ENCODE peak calls at places on chromosomes 5 and 9, in five cellular contexts. P is cardiac muscle cell, I is neural progenitor cell, A is right cardiac atrium, Z is iPS DF 6.9. E is an unnamed sample. For H3K4me1, the result is how much of the 10 kb centered on the place peaks cover.

GRCh38 chr9:13020706-13021105 is 245.9 kb downstream of the LURAP1L start:
- DNase-seq in A (no peak), P (no peak), I (no peak), Z (no peak), E (no peak)

GRCh38 chr9:444528-444927 is 229.9 kb downstream of the DOCK8 start:
- DNase-seq in Z (peak), A (no peak), I (peak), P (no peak), E (peak)

GRCh38 chr9:106983346-106983745 is 120.4 kb downstream of the ZNF462 start:
- DNase-seq in P (no peak), Z (no peak), A (no peak), I (no peak), E (no peak)

GRCh38 chr5:20286512-20286911 is 298.5 kb upstream of the CDH18 start:
- DNase-seq in P (no peak), A (no peak), I (no peak), Z (no peak), E (no peak)

GRCh38 chr5:139652788-139653241 is 4.7 kb downstream of the CXXC5 start:
- DNase-seq in I (no peak), A (no peak), P (no peak), Z (no peak), E (no peak)

GRCh38 chr5:7878381-7878873 is 9.5 kb downstream of the MTRR start:
- DNase-seq in P (no peak), I (no peak), A (no peak), Z (no peak), E (no peak)

GRCh38 chr5:68730220-68731010 is 363.4 kb upstream of the SLC30A5 start:
- DNase-seq in P (peak), I (no peak), A (peak), Z (no peak), E (no peak)

GRCh38 chr5:146944764-146945710 is 66.5 kb upstream of the PPP2R2B start:
- DNase-seq in P (no peak), A (no peak), I (no peak), Z (no peak), E (no peak)

GRCh38 chr9:21558079-21558478 is 76.0 kb upstream of the IFNE start:
- DNase-seq in P (no peak), I (no peak), A (no peak), Z (no peak), E (no peak)

GRCh38 chr9:108551030-108551964 is 304.5 kb downstream of the ACTL7B start:
- DNase-seq in I (peak), A (no peak), P (no peak), Z (no peak), E (no peak)

GRCh38 chr5:132059043-132059695 is 1.3 kb upstream of the IL3 start:
- DNase-seq in P (no peak), I (no peak), Z (no peak), A (peak), E (no peak)

GRCh38 chr5:73126381-73126780 is 6.0 kb downstream of the TMEM171 start:
- DNase-seq in P (no peak), I (no peak), A (no peak), Z (no peak), E (no peak)

GRCh38 chr5:67581203-67581602 is 384.6 kb upstream of the CD180 start:
- DNase-seq in I (no peak), Z (no peak), P (no peak), A (no peak), E (no peak)

GRCh38 chr5:140875085-140876065 is at the start of gene PCDHA12:
- DNase-seq in P (peak), Z (no peak), A (no peak), I (peak), E (peak)

GRCh38 chr5:93621340-93621872 is 38.4 kb downstream of the NR2F1 start:
- DNase-seq in I (peak), P (no peak), Z (no peak), A (peak), E (peak)

GRCh38 chr5:135709998-135710670 is 124.3 kb upstream of the SLC25A48 start:
- DNase-seq in P (no peak), I (no peak), Z (no peak), A (no peak), E (peak)

GRCh38 chr9:99430301-99430700 is 208.2 kb downstream of the SEC61B start:
- DNase-seq in P (no peak), I (no peak), A (no peak), Z (no peak), E (no peak)

GRCh38 chr5:93519737-93520136 is 61.3 kb downstream of the NR2F1-AS1 start:
- DNase-seq in I (no peak), P (no peak), A (no peak), Z (no peak), E (no peak)

GRCh38 chr9:136228107-136228875 is 17.3 kb downstream of the QSOX2 start:
- DNase-seq in Z (no peak), P (no peak), I (no peak), A (peak), E (no peak)

GRCh38 chr9:95025213-95026170 is 292.0 kb downstream of the FANCC start:
- DNase-seq in A (peak), P (peak), Z (no peak), I (peak), E (no peak)

GRCh38 chr9:34633851-34634550 is 3.6 kb downstream of the SIGMAR1 start:
- DNase-seq in A (peak), Z (no peak), P (peak), I (peak), E (peak)

GRCh38 chr9:38201844-38202243 is 132.8 kb upstream of the SHB start:
- DNase-seq in A (no peak), P (no peak), I (no peak), Z (no peak), E (no peak)

GRCh38 chr9:20599195-20599594 is 23.1 kb downstream of the MLLT3 start:
- DNase-seq in Z (no peak), P (no peak), I (no peak), A (no peak), E (no peak)

GRCh38 chr5:133198511-133198910 is 146.7 kb downstream of the HSPA4 start:
- DNase-seq in P (no peak), Z (no peak), A (no peak), I (no peak), E (no peak)

GRCh38 chr5:133201310-133201709 is 149.5 kb downstream of the HSPA4 start:
- DNase-seq in A (no peak), Z (no peak), P (no peak), I (no peak), E (no peak)

GRCh38 chr5:133202066-133202665 is 150.4 kb downstream of the HSPA4 start:
- DNase-seq in Z (no peak), I (no peak), P (no peak), A (no peak), E (no peak)

GRCh38 chr5:133199366-133199901 is 147.6 kb downstream of the HSPA4 start:
- DNase-seq in I (no peak), A (no peak), P (no peak), Z (no peak), E (no peak)

GRCh38 chr5:133200256-133200655 is 148.4 kb downstream of the HSPA4 start:
- DNase-seq in A (no peak), P (no peak), Z (no peak), I (no peak), E (no peak)
- H3K4me1 ChIP-seq in A (under half), P (under half), Z (under half), I (under half), E (under half)

GRCh38 chr5:14812166-14812565 is 59.4 kb downstream of the ANKH start:
- DNase-seq in A (no peak), P (no peak), Z (no peak), I (no peak), E (no peak)

GRCh38 chr5:14818931-14819790 is 52.4 kb downstream of the ANKH start:
- DNase-seq in P (no peak), I (no peak), A (no peak), Z (no peak), E (no peak)

GRCh38 chr5:14816999-14817761 is 54.4 kb downstream of the ANKH start:
- DNase-seq in P (no peak), Z (no peak), I (no peak), A (no peak), E (no peak)

GRCh38 chr5:14813747-14814146 is 57.8 kb downstream of the ANKH start:
- DNase-seq in A (no peak), P (no peak), Z (no peak), I (no peak), E (no peak)

DNA sequence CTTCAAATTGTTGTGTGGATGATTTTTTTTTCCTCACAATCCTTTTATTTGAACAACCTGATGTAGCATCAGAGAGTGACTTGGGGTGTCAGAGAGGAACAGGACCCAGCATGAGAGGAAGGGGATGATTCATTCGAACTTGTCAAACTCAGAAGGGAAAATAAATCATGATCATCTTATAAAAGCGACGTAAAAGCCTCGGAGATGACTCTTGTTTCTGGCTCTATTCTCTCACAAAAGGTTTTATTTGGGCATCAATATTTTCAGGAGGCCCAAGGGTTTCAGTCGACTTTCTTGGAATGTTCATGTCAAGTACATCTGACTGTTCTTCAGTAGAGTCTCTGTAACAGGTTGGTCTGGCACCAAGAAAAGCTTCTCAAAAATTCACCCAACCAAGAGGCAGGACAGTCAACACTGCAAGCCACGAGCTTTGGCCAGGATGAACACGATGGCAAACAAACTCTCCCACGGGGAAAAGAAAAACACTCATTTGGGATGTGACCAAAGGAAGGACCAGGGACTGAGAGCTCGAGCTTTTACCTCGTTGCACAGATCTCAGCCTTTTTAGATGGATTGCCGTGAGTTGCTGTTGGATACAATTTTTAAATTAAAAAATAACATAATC is 55.1 kb downstream of the ANKH start:
- DNase-seq in A (no peak), I (no peak), Z (no peak), P (no peak), E (no peak)
- H3K4me3 ChIP-seq in A (no peak), I (no peak), Z (no peak), P (no peak), E (no peak)

GRCh38 chr9:133682961-133683493 is 46.9 kb downstream of the DBH start:
- DNase-seq in P (no peak), Z (no peak), I (no peak), A (peak), E (no peak)
- H3K4me1 ChIP-seq in P (under half), Z (under half), I (under half), A (under half), E (under half)

GRCh38 chr5:35852084-35852734 is 4.5 kb upstream of the IL7R start:
- DNase-seq in P (no peak), A (no peak), I (no peak), Z (no peak), E (no peak)
- H3K4me3 ChIP-seq in P (no peak), A (no peak), I (no peak), Z (no peak), E (peak)

GRCh38 chr5:177474845-177475562 is 1.6 kb upstream of the DBN1 start:
- DNase-seq in A (no peak), Z (no peak), P (no peak), I (no peak), E (no peak)

GRCh38 chr5:177472460-177473441 is 683 bp downstream of the DBN1 start:
- DNase-seq in A (peak), P (peak), Z (no peak), I (peak), E (peak)

GRCh38 chr5:177473461-177473991 is at the start of gene DBN1:
- DNase-seq in Z (no peak), I (peak), A (peak), P (peak), E (peak)

GRCh38 chr5:177475563-177476427 is 2.4 kb upstream of the DBN1 start:
- DNase-seq in P (no peak), I (no peak), A (no peak), Z (no peak), E (no peak)

DNA sequence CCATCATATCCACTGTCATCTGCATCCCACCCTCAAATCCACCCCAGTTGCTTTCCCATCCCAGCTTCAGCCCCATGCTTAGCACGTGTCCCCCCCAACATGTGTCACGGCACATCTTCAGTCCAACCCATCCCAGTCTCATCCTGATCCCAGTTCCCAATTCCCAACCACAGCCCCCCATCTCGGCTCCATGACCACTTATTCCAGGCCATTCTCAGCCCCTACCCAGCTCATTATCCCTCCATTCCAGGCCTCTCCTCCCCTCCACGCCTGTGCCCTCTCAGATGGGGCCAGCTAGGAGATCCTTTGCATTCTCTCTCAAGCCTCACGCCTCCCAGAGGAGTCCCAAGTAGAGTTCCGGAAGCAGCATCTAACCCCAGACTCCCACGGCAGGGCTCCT is 660 bp upstream of the DBN1 start:
- DNase-seq in A (no peak), P (no peak), Z (no peak), I (no peak), E (peak)
- H3K4me1 ChIP-seq in A (under half), P (under half), Z (under half), I (under half), E (under half)

DNA sequence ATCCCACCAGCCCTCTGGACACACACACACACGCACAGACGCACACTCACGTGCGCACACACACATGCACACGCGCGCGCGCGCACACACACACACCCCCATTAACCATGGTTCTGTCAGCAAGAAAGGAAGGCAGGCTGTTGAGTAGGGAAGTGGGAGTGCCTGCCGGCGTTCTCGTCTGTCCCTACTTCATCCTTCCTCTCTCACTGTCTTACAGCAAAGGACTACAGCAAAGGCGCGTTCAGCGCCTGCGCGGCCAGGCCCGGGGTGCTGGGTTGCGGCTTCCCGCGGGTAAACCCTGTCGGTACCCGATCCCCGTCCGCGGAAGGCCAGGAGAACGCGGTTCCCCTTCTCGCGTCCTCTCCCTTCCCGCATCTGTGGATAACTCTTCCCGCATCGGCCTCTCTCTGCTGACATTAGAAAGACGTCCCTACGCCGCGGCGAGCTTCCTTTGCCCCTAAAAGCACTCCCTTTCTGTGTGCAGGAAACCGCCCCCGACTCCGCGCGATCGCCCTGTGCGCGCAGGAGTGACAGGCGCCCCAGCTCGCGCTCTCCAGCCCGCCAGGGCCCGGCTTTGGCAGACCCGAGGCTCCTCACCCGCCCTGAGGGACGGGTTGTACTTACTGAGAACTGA is 219.2 kb downstream of the AGTPBP1 start:
- DNase-seq in I (peak), A (peak), P (peak), Z (no peak), E (peak)
- H3K4me3 ChIP-seq in I (peak), A (peak), P (peak), Z (peak), E (peak)

GRCh38 chr5:38922199-38922598 is 76.4 kb downstream of the OSMR start:
- DNase-seq in I (peak), P (peak), A (peak), Z (peak), E (peak)
- H3K4me1 ChIP-seq in I (under half), P (under half), A (under half), Z (under half), E (under half)

GRCh38 chr9:112384690-112385089 is 4.8 kb downstream of the HSDL2 start:
- DNase-seq in A (no peak), P (no peak), I (no peak), Z (no peak), E (no peak)

GRCh38 chr9:112387115-112387514 is 7.2 kb downstream of the HSDL2 start:
- DNase-seq in P (no peak), I (no peak), A (no peak), Z (no peak), E (no peak)

GRCh38 chr9:112382066-112382465 is 2.2 kb downstream of the HSDL2 start:
- DNase-seq in Z (no peak), I (no peak), A (no peak), P (no peak), E (peak)

GRCh38 chr9:112382501-112383364 is 2.8 kb downstream of the HSDL2 start:
- DNase-seq in Z (no peak), I (no peak), P (no peak), A (no peak), E (peak)

GRCh38 chr9:112384219-112384618 is 4.3 kb downstream of the HSDL2 start:
- DNase-seq in I (no peak), Z (no peak), P (no peak), A (no peak), E (no peak)
- H3K4me3 ChIP-seq in I (no peak), Z (no peak), P (no peak), A (no peak), E (no peak)

GRCh38 chr9:130578865-130579737 is at the start of gene FUBP3:
- DNase-seq in P (peak), I (peak), A (peak), Z (peak), E (peak)
- H3K4me1 ChIP-seq in P (under half), I (under half), A (under half), Z (under half), E (under half)

E was measured in endodermal cell.